ENCODE peak calls at places on chromosome 21, in four cellular contexts. D, C, H and B are unnamed samples. For H3K4me1, the result is how much of the 10 kb centered on the place peaks cover.

GRCh38 chr21:42750737-42751530 is 97.5 kb downstream of the PDE9A start:
- DNase-seq in D (no peak), C (no peak), H (no peak), B (no peak)

GRCh38 chr21:27812279-27812678 is 845.4 kb upstream of the ADAMTS5 start:
- DNase-seq in D (no peak), C (peak), H (no peak), B (no peak)

GRCh38 chr21:31888936-31889371 is 16.1 kb downstream of the HUNK start:
- DNase-seq in D (no peak), C (no peak), H (no peak), B (peak)

GRCh38 chr21:23968722-23969647 is 1638.3 kb downstream of the MRPL39 start:
- DNase-seq in D (peak), C (peak), H (peak), B (peak)

GRCh38 chr21:31482460-31482859 is 138.4 kb upstream of the TIAM1 start:
- DNase-seq in D (no peak), C (no peak), H (no peak), B (no peak)

GRCh38 chr21:20661745-20662470 is 336.3 kb upstream of the NCAM2 start:
- DNase-seq in D (no peak), C (no peak), H (peak), B (peak)

GRCh38 chr21:24939288-24939687 is 668.0 kb downstream of the MRPL39 start:
- DNase-seq in D (no peak), C (no peak), H (no peak), B (no peak)

GRCh38 chr21:31974454-31974985 is 101.7 kb downstream of the HUNK start:
- DNase-seq in D (no peak), C (no peak), H (peak), B (peak)

GRCh38 chr21:20999567-21000169 is 1.5 kb downstream of the NCAM2 start:
- DNase-seq in D (peak), C (peak), H (peak), B (peak)

GRCh38 chr21:22395965-22396364 is 1397.8 kb downstream of the NCAM2 start:
- DNase-seq in D (no peak), C (no peak), H (no peak), B (no peak)

GRCh38 chr21:27802816-27803475 is 836.1 kb upstream of the ADAMTS5 start:
- DNase-seq in D (peak), C (peak), H (peak), B (peak)

GRCh38 chr21:32120231-32120630 is 158.6 kb downstream of the MIS18A start:
- DNase-seq in D (no peak), C (no peak), H (no peak), B (no peak)

GRCh38 chr21:41435728-41436127 is 9.7 kb downstream of the MX1 start:
- DNase-seq in D (no peak), C (no peak), H (no peak), B (no peak)
- H3K56ac ChIP-seq in D (no peak), C (no peak), H (no peak), B (no peak)

DNA sequence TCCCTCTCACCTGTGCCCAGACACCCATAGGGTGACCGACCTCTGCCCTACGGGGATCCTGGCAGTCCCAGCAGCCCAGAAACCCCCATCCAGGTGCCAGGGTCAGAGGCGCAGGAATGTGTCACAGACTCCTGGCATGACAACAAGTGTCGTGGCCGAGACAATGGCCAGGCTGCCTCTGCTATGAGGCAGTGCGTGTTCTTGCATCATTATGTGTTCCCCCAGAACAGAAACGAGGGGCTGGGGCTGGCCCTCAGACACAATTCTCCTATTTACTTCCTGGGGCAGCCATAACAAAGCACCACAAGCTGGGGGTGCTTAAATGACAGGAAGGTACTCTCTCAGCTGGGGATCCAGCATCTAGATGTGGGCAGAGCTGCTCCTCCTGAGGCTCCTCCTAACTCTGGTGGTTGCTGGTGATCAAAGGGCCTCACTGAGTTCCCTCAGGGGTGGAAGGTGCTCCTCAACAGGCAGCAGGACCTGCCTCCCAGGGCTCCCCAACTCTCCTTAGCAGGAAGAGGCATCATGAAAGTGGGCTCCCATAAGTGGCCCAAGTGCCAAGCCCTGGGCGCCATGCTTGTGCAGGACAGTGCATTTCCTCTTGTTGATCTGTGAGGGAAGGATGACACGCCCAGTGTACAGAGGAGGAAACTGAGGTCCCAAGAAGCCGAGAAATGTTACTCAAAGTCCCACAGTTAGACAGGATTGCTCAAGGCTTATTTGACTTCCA is 24.2 kb upstream of the BACE2 start:
- DNase-seq in D (no peak), C (no peak), H (no peak), B (no peak)
- H3K4me1 ChIP-seq in D (under half), C (under half), H (under half), B (under half)

GRCh38 chr21:33549848-33550771 is 7.3 kb downstream of the SON start:
- DNase-seq in D (no peak), C (no peak), H (no peak), B (no peak)
- H3K27ac ChIP-seq in D (no peak), C (no peak), H (no peak), B (no peak)

DNA sequence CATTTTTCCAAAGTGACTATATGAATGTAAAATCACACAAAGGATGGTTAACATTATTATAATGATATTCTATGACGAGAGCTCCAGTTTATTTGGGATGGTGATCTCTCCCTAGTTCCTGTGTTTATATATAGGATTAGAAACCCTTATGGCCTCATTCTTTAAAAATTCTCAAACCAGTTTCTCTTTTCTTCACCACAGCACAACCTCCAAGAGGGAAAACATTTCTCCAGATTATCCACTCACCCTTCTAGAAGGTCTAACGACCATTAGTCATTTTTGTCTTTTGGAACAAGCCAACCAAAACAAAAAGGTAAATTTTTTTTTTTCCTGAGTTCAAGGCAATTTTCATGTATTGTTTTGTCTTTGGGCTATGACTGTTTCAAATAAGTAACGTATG is 72.7 kb upstream of the MORC3 start:
- DNase-seq in D (no peak), C (peak), H (no peak), B (no peak)
- H3K56ac ChIP-seq in D (no peak), C (no peak), H (no peak), B (no peak)

GRCh38 chr21:17540530-17540929 is 27.7 kb downstream of the CXADR start:
- DNase-seq in D (no peak), C (no peak), H (no peak), B (no peak)
- H3K4me1 ChIP-seq in D (under half), C (under half), H (under half), B (under half)

DNA sequence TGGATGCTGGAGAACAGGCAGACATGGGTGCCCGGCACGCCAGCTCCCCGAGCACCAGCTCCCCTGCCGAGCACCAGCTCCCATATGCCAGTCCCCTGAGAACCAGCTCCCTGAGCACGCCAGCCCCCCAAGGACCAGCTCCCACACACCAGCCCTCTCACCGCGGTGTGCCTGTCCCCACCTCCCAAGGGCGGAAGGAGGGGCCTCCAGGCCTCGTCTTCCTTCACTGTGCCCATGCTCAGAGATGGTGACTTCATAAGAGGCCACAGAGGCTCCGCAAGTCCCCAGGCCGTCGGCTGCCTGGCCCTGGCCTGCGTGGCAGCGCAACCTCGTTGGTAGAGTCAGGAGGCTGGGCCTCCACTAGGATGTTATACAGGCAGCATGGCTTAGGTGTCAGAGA is 69.1 kb downstream of the AGPAT3 start:
- DNase-seq in D (no peak), C (no peak), H (no peak), B (no peak)
- H3K27ac ChIP-seq in D (no peak), C (no peak), H (no peak), B (no peak)

GRCh38 chr21:46002841-46003574 is 21.4 kb downstream of the COL6A1 start:
- DNase-seq in D (peak), C (no peak), H (peak), B (no peak)
- H3K56ac ChIP-seq in D (no peak), C (no peak), H (no peak), B (no peak)

GRCh38 chr21:46096596-46096981 is 1.3 kb upstream of the COL6A2 start:
- DNase-seq in D (peak), C (no peak), H (peak), B (no peak)
- H3K4me1 ChIP-seq in D (under half), C (under half), H (under half), B (under half)

GRCh38 chr21:28937737-28938136 is 54.9 kb downstream of the LTN1 start:
- DNase-seq in D (no peak), C (no peak), H (no peak), B (no peak)
- H3K27ac ChIP-seq in D (no peak), C (no peak), H (no peak), B (no peak)

GRCh38 chr21:15257646-15258045 is 192.8 kb upstream of the NRIP1 start:
- DNase-seq in D (no peak), C (no peak), H (no peak), B (no peak)

GRCh38 chr21:15250384-15250783 is 185.6 kb upstream of the NRIP1 start:
- DNase-seq in D (no peak), C (peak), H (no peak), B (no peak)

GRCh38 chr21:15252437-15252836 is 187.6 kb upstream of the NRIP1 start:
- DNase-seq in D (no peak), C (no peak), H (no peak), B (no peak)

GRCh38 chr21:15255359-15256157 is 190.8 kb upstream of the NRIP1 start:
- DNase-seq in D (no peak), C (no peak), H (no peak), B (no peak)

GRCh38 chr21:15254111-15254510 is 189.3 kb upstream of the NRIP1 start:
- DNase-seq in D (no peak), C (no peak), H (no peak), B (no peak)
- H3K56ac ChIP-seq in D (no peak), C (no peak), H (no peak), B (no peak)